ENCODE peak calls at places on chromosomes 1 and 21, in ten cellular contexts. L is choroid plexus epithelial cell, I is fibroblast of the aortic adventitia, W is psoas muscle, A is endothelial cell of umbilical vein, T is GM23338, M is AG04450, E is dorsolateral prefrontal cortex, O is astrocyte of the spinal cord, H is suprapubic skin. Z is an unnamed sample.
A peak's percentile ranks its signal among the peaks of the same experiment; 100 is the strongest.

GRCh38 chr21:24658926-24659325 is 948.4 kb downstream of the MRPL39 start:
- DNase-seq in T (no peak), I (no peak), E (no peak), A (no peak), W (no peak), M (no peak), O (no peak), L (no peak), H (no peak), Z (no peak)

GRCh38 chr1:96002969-96003964 is 718.3 kb upstream of the PTBP2 start:
- DNase-seq in H (no peak), E (no peak), A (no peak), T (peak; percentile 72), M (no peak), W (no peak), O (no peak), L (no peak), I (no peak), Z (no peak)

GRCh38 chr1:29236993-29237905 is 927 bp downstream of the PTPRU start:
- DNase-seq in W (peak; percentile 66), E (no peak), O (peak; percentile 37), I (peak; percentile 48), L (peak; percentile 52), A (peak; percentile 31), M (no peak), H (no peak), T (peak; percentile 57), Z (no peak)

GRCh38 chr1:53590581-53591515 is 131.6 kb downstream of the DMRTB1 start:
- DNase-seq in L (peak; percentile 45), W (no peak), E (no peak), O (no peak), M (no peak), T (no peak), I (peak; percentile 64), A (no peak), H (peak; percentile 74), Z (no peak)

GRCh38 chr1:158117854-158118691 is 62.6 kb upstream of the CD1D start:
- DNase-seq in I (peak; percentile 46), H (no peak), T (peak; percentile 93), A (peak; percentile 52), W (no peak), M (no peak), O (peak; percentile 40), E (peak; percentile 30), L (peak; percentile 60), Z (peak; percentile 63)

GRCh38 chr21:46066843-46067331 is 31.0 kb upstream of the COL6A2 start:
- DNase-seq in H (no peak), O (peak; percentile 62), W (peak; percentile 61), I (peak; percentile 81), E (no peak), L (peak; percentile 56), T (no peak), M (no peak), A (no peak), Z (peak; percentile 61)

GRCh38 chr1:30915491-30916230 is 7.1 kb upstream of the SDC3 start:
- DNase-seq in H (no peak), M (no peak), E (no peak), L (no peak), A (no peak), T (no peak), O (no peak), I (no peak), W (no peak), Z (no peak)

GRCh38 chr1:175572932-175573871 is 170.2 kb downstream of the TNR start:
- DNase-seq in L (no peak), A (peak; percentile 21), W (no peak), M (no peak), H (no peak), E (no peak), T (no peak), I (no peak), O (no peak), Z (no peak)

GRCh38 chr1:115877511-115877910 is 36.6 kb upstream of the NHLH2 start:
- DNase-seq in E (no peak), A (no peak), T (peak; percentile 50), O (no peak), I (peak; percentile 7), M (no peak), W (no peak), H (no peak), L (peak; percentile 2), Z (peak; percentile 3)

GRCh38 chr1:86846166-86846647 is 67.7 kb downstream of the SELENOF start:
- DNase-seq in M (peak; percentile 50), W (no peak), L (peak; percentile 85), E (no peak), T (no peak), H (no peak), O (peak; percentile 83), A (peak; percentile 45), I (peak; percentile 99), Z (peak; percentile 99)

GRCh38 chr1:29749021-29749420 is 512.7 kb downstream of the PTPRU start:
- DNase-seq in O (no peak), W (no peak), L (no peak), A (no peak), H (no peak), T (no peak), I (no peak), E (no peak), M (no peak), Z (no peak)

GRCh38 chr1:45033356-45033755 is 21.3 kb downstream of the UROD start:
- DNase-seq in A (no peak), O (no peak), M (no peak), H (no peak), T (no peak), I (no peak), W (no peak), E (no peak), L (no peak), Z (no peak)

GRCh38 chr1:232519186-232519585 is 110.7 kb downstream of the SIPA1L2 start:
- DNase-seq in L (no peak), M (no peak), T (no peak), E (peak; percentile 37), I (no peak), W (no peak), A (no peak), O (no peak), H (no peak), Z (no peak)
- H3K4me3 ChIP-seq in L (no peak overlapping the region), M (no peak overlapping the region), T (no peak overlapping the region), E (peak overlapping the region; percentile 25), I (no peak overlapping the region), W (no peak overlapping the region), A (no peak overlapping the region), O (no peak overlapping the region), H (no peak overlapping the region), Z (no peak overlapping the region)

DNA sequence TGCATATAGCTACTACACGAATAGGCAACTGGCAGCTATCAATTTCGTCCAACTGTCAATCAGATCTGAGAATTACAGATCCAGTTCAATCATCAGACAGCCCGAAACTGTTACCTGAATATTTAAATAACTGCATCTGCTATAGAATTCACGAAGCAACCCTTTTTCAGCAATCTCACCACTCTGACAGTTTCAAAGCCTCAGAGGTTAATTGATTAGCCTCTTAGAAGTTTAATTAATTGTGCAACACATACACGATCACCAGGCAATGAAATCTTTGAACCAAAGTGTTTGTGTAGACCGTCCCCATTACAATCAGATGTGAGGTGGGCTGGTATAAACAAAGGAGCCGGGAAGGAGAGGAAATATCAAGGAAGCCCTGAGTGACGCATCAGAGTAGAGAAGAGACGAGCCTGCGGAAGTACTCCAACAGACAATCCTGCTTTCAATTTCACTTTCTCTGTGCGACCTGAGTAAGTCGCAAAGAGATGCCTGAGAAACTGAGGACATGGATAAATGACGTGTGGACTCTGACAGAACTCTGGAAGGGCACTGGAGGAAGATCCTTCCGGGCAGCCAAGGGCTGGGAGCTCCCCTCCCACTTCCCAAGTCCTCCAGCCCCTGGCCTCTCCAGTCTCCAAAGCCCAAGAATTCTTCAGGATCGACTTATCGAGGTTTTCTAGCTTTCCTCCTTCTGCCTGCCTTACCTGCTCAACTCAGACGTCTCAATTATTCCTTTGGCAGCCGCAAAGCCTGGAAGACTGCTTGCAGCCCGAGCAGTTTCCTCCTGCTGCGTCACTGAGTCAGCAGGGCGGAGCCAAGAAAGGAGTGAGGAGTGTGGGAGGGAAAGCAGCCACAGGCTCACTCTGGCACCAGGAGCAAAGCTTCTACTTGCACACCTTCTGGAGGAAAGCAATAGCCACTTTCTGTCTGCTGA is at the start of gene RNASEL:
- DNase-seq in H (peak; percentile 90), O (peak; percentile 75), I (peak; percentile 68), W (peak; percentile 75), L (peak; percentile 77), T (peak; percentile 73), M (peak; percentile 6), A (peak; percentile 53), E (no peak), Z (peak; percentile 81)
- TF ChIP-seq CTCF in H (no peak), O (no peak), I (no peak), W (no peak), L (no peak), T (no peak), M (no peak), A (no peak), E (no peak), Z (no peak)

GRCh38 chr1:9402256-9402616 is 109.5 kb downstream of the SPSB1 start:
- DNase-seq in T (no peak), A (no peak), H (no peak), M (no peak), W (no peak), E (no peak), O (peak; percentile 16), L (no peak), I (no peak), Z (no peak)
- H3K4me3 ChIP-seq in T (no peak overlapping the region), A (no peak overlapping the region), H (no peak overlapping the region), M (no peak overlapping the region), W (no peak overlapping the region), E (no peak overlapping the region), O (no peak overlapping the region), L (no peak overlapping the region), I (no peak overlapping the region), Z (no peak overlapping the region)

GRCh38 chr21:22925032-22925431 is 1926.8 kb downstream of the NCAM2 start:
- DNase-seq in O (no peak), L (no peak), A (no peak), T (no peak), H (no peak), I (no peak), E (no peak), W (no peak), M (no peak), Z (no peak)
- TF ChIP-seq CTCF in O (no peak), L (no peak), A (no peak), T (no peak), H (no peak), I (no peak), E (no peak), W (no peak), M (no peak), Z (no peak)

DNA sequence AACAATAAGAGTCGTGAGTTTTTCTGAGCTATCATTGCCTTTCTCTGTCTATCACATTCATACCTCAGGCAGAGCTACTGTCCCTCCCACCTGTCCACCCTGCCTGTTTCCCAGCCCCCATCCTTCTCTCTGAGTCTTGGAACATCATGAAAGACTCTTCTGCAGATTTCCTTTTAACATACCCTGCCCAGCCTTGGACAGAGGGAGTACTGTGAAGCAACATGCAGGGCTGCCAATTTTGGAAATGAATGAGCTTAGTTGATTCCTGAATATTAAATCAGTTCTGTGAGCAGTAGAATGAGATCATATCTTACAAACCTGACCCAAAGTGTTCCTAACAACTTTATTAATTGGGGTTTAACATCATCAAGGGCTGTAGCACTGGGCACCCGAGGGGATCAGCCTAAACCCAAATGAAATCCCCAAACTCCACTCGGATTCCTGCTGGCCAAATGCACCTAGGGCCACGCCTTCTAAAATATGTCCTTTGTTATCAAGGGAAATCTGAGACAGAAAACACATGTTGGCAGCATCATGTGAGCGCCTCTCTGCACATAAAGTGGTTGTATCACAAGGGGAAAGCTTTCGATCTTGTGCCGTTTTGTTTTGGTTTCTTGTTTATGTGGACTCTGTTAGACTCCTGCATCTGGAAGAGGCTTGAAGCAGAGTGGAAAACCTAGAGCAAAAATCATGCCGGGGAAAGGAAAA is 357.6 kb downstream of the KIF26B start:
- DNase-seq in L (peak; percentile 69), H (no peak), M (no peak), T (no peak), A (no peak), W (no peak), I (peak; percentile 56), E (no peak), O (no peak), Z (peak; percentile 31)
- H3K4me3 ChIP-seq in L (peak overlapping the region; percentile 20), H (peak overlapping the region; percentile 25), M (peak overlapping the region; percentile 24), T (no peak overlapping the region), A (no peak overlapping the region), W (no peak overlapping the region), I (peak overlapping the region; percentile 44), E (peak overlapping the region; percentile 64), O (no peak overlapping the region), Z (peak overlapping the region; percentile 23)